ENCODE peak calls at places on chromosomes 5 and 9, in five cellular contexts. N, O, K, G and W are unnamed samples.

GRCh38 chr5:176429972-176430371 is 13.6 kb upstream of the CLTB start:
- DNase-seq in N (no peak), O (no peak), K (no peak), G (no peak), W (no peak)

GRCh38 chr9:131094622-131095021 is 1.7 kb upstream of the AIF1L start:
- DNase-seq in N (no peak), O (no peak), K (no peak), G (no peak), W (no peak)

GRCh38 chr5:15500326-15500958 is 462 bp downstream of the FBXL7 start:
- DNase-seq in N (no peak), O (no peak), K (no peak), G (no peak), W (no peak)

GRCh38 chr5:125422342-125422741 is 675.9 kb upstream of the ZNF608 start:
- DNase-seq in N (no peak), O (no peak), K (no peak), G (no peak), W (no peak)

GRCh38 chr5:132365213-132365612 is 4.3 kb upstream of the SLC22A5 start:
- DNase-seq in N (peak), O (no peak), K (no peak), G (no peak), W (no peak)

GRCh38 chr9:93669958-93670207 is 93.5 kb downstream of the PHF2 start:
- DNase-seq in N (no peak), O (no peak), K (peak), G (no peak), W (no peak)

GRCh38 chr5:16437974-16438373 is 27.6 kb downstream of the ZNF622 start:
- DNase-seq in N (no peak), O (no peak), K (no peak), G (no peak), W (peak)

GRCh38 chr5:7850241-7850532 is 746 bp downstream of the CFAP90 start:
- DNase-seq in N (no peak), O (no peak), K (no peak), G (no peak), W (no peak)

GRCh38 chr5:89105171-89105695 is 222.2 kb upstream of the MEF2C start:
- DNase-seq in N (no peak), O (no peak), K (no peak), G (no peak), W (no peak)

GRCh38 chr5:98769256-98770157 is 4.0 kb upstream of the RGMB start:
- DNase-seq in N (no peak), O (no peak), K (peak), G (no peak), W (peak)

GRCh38 chr9:77218612-77219011 is 41.3 kb downstream of the VPS13A start:
- DNase-seq in N (no peak), O (no peak), K (no peak), G (no peak), W (no peak)

GRCh38 chr5:20974423-20974822 is 986.4 kb upstream of the CDH18 start:
- DNase-seq in N (no peak), O (no peak), K (no peak), G (no peak), W (no peak)

GRCh38 chr9:124769451-124770358 is 1.4 kb downstream of the NR6A1 start:
- DNase-seq in N (peak), O (no peak), K (peak), G (no peak), W (peak)

GRCh38 chr5:17185776-17186175 is 31.7 kb upstream of the BASP1 start:
- DNase-seq in N (no peak), O (no peak), K (no peak), G (no peak), W (no peak)

GRCh38 chr5:40446910-40447309 is 232.8 kb upstream of the PTGER4 start:
- DNase-seq in N (no peak), O (no peak), K (no peak), G (no peak), W (peak)

GRCh38 chr5:179873176-179873575 is 14.6 kb upstream of the MRNIP start:
- DNase-seq in N (no peak), O (no peak), K (peak), G (no peak), W (no peak)

GRCh38 chr5:34053133-34053532 is 10.1 kb upstream of the C1QTNF3 start:
- DNase-seq in N (no peak), O (no peak), K (no peak), G (no peak), W (no peak)

GRCh38 chr5:136143312-136143711 is 10.7 kb downstream of the SMAD5 start:
- DNase-seq in N (no peak), O (no peak), K (no peak), G (no peak), W (no peak)

GRCh38 chr5:128667148-128667547 is 129.1 kb upstream of the FBN2 start:
- DNase-seq in N (no peak), O (no peak), K (no peak), G (no peak), W (peak)

GRCh38 chr5:136511046-136511445 is 145.7 kb upstream of the TRPC7 start:
- DNase-seq in N (no peak), O (no peak), K (no peak), G (no peak), W (no peak)

GRCh38 chr9:98780059-98780749 is 16.2 kb downstream of the ANKS6 start:
- DNase-seq in N (no peak), O (no peak), K (no peak), G (no peak), W (no peak)

GRCh38 chr9:76761448-76761847 is 2.8 kb upstream of the PCA3 start:
- DNase-seq in N (no peak), O (no peak), K (no peak), G (no peak), W (no peak)

GRCh38 chr9:133653638-133654037 is 17.5 kb downstream of the DBH start:
- DNase-seq in N (no peak), O (no peak), K (no peak), G (no peak), W (no peak)

GRCh38 chr5:94692610-94693009 is 74.1 kb downstream of the SLF1 start:
- DNase-seq in N (no peak), O (no peak), K (no peak), G (no peak), W (no peak)

GRCh38 chr5:36090033-36090432 is 23.4 kb upstream of the UGT3A2 start:
- DNase-seq in N (peak), O (peak), K (peak), G (no peak), W (no peak)

GRCh38 chr5:1733369-1733768 is 66.3 kb downstream of the MRPL36 start:
- DNase-seq in N (no peak), O (no peak), K (peak), G (no peak), W (no peak)

GRCh38 chr5:78560456-78560855 is 88.1 kb downstream of the LHFPL2 start:
- DNase-seq in N (no peak), O (no peak), K (no peak), G (no peak), W (no peak)
- TF ChIP-seq JUND in N (no peak), O (no peak), K (no peak), G (no peak), W (no peak)

GRCh38 chr5:103119765-103120606 is at the start of the genes GIN1 and PPIP5K2:
- DNase-seq in N (peak), O (peak), K (peak), G (peak), W (peak)

GRCh38 chr5:103117471-103117991 is 2.4 kb downstream of the GIN1 start:
- DNase-seq in N (no peak), O (no peak), K (no peak), G (no peak), W (no peak)

GRCh38 chr5:103119067-103119764 is 722 bp downstream of the GIN1 start:
- DNase-seq in N (no peak), O (no peak), K (peak), G (peak), W (no peak)

GRCh38 chr5:103122242-103122641 is 2.1 kb downstream of the PPIP5K2 start:
- DNase-seq in N (no peak), O (no peak), K (no peak), G (no peak), W (no peak)

DNA sequence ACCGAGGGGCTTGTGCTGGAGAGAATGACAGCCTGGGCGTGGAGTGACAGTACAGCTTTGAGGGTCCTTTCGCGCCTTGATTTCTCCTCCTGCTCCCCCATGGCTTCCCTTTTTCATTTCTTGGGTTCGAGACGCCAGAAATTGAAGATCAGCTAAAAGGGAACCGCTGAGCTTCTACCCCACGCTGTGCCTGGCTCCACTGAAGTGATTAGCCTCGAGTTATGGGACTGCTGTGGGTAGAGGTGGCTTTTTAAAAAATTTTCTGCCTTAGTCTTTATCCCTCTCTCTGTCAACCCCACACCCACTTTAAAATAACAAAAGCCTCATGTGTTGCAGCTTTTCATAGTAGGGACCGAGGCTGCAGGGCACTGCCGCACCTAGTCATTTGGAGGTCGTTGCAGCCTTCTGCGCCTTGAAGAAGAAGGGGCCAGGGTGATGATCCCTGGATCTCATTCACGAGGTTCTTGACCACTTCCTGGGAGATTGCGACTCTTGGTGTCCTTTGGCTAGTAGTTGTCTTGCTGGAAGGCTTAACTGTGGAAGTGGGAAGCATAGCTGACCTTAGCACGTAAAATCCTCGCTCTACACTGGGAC is 603 bp downstream of the PPIP5K2 start:
- DNase-seq in N (no peak), O (no peak), K (peak), G (no peak), W (peak)
- TF ChIP-seq JUND in N (no peak), O (no peak), K (no peak), G (no peak), W (no peak)

GRCh38 chr5:178859625-178860521 is at the start of gene ZNF354B:
- DNase-seq in N (peak), O (peak), K (peak), G (peak), W (peak)

GRCh38 chr5:178866946-178867345 is 7.2 kb downstream of the ZNF354B start:
- DNase-seq in N (no peak), O (no peak), K (no peak), G (no peak), W (no peak)

GRCh38 chr5:178861627-178862026 is 1.9 kb downstream of the ZNF354B start:
- DNase-seq in N (no peak), O (no peak), K (no peak), G (no peak), W (no peak)
- TF ChIP-seq JUND in N (no peak), O (no peak), K (no peak), G (no peak), W (no peak)

GRCh38 chr9:34562136-34562745 is 27.3 kb downstream of the CNTFR start:
- DNase-seq in N (no peak), O (no peak), K (peak), G (no peak), W (no peak)

GRCh38 chr9:34566191-34566849 is 23.2 kb downstream of the CNTFR start:
- DNase-seq in N (no peak), O (no peak), K (peak), G (no peak), W (no peak)

GRCh38 chr9:34566972-34567371 is 22.6 kb downstream of the CNTFR start:
- DNase-seq in N (no peak), O (no peak), K (peak), G (no peak), W (no peak)

GRCh38 chr9:34563262-34563661 is 26.3 kb downstream of the CNTFR start:
- DNase-seq in N (no peak), O (no peak), K (no peak), G (no peak), W (no peak)

GRCh38 chr9:34564617-34565016 is 24.9 kb downstream of the CNTFR start:
- DNase-seq in N (no peak), O (no peak), K (no peak), G (no peak), W (no peak)
- TF ChIP-seq JUND in N (no peak), O (no peak), K (no peak), G (no peak), W (no peak)

GRCh38 chr5:28707706-28708105 is 1669.3 kb upstream of the CDH9 start:
- DNase-seq in N (no peak), O (no peak), K (no peak), G (no peak), W (no peak)
- TF ChIP-seq JUND in N (no peak), O (no peak), K (no peak), G (no peak), W (no peak)